ENCODE peak calls at places on chromosomes 5 and 9, in four cellular contexts. C, Z, U and I are unnamed samples.

GRCh38 chr5:146213210-146213838 is 9.9 kb downstream of the RBM27 start:
- DNase-seq in U (no peak), Z (no peak), C (no peak), I (no peak)

GRCh38 chr9:130288926-130289705 is 23.6 kb downstream of the HMCN2 start:
- DNase-seq in U (no peak), C (no peak), Z (no peak), I (no peak)

GRCh38 chr5:93519737-93520136 is 61.3 kb downstream of the NR2F1-AS1 start:
- DNase-seq in C (no peak), U (no peak), Z (no peak), I (no peak)

GRCh38 chr5:39671421-39672110 is 246.8 kb upstream of the DAB2 start:
- DNase-seq in U (no peak), C (no peak), Z (no peak), I (no peak)

GRCh38 chr5:168962323-168962722 is 338.6 kb downstream of the SLIT3 start:
- DNase-seq in C (no peak), Z (no peak), U (no peak), I (no peak)

GRCh38 chr5:38896760-38897159 is 50.9 kb downstream of the OSMR start:
- DNase-seq in U (no peak), C (no peak), Z (no peak), I (no peak)

GRCh38 chr9:70285246-70285645 is 26.5 kb downstream of the SMC5 start:
- DNase-seq in U (no peak), Z (no peak), C (no peak), I (no peak)

GRCh38 chr5:127072861-127073846 is at the start of gene C5orf63:
- DNase-seq in Z (peak), C (no peak), U (peak), I (peak)

GRCh38 chr5:59061377-59061776 is 478.5 kb downstream of the RAB3C start:
- DNase-seq in U (no peak), C (no peak), Z (peak), I (no peak)
- TF ChIP-seq EP300 in U (no peak), C (no peak), Z (peak), I (no peak)

GRCh38 chr9:107334103-107334776 is 51.2 kb downstream of the RAD23B start:
- DNase-seq in U (no peak), C (no peak), Z (no peak), I (no peak)
- TF ChIP-seq POLR2A in U (no peak), C (no peak), Z (no peak), I (no peak)

DNA sequence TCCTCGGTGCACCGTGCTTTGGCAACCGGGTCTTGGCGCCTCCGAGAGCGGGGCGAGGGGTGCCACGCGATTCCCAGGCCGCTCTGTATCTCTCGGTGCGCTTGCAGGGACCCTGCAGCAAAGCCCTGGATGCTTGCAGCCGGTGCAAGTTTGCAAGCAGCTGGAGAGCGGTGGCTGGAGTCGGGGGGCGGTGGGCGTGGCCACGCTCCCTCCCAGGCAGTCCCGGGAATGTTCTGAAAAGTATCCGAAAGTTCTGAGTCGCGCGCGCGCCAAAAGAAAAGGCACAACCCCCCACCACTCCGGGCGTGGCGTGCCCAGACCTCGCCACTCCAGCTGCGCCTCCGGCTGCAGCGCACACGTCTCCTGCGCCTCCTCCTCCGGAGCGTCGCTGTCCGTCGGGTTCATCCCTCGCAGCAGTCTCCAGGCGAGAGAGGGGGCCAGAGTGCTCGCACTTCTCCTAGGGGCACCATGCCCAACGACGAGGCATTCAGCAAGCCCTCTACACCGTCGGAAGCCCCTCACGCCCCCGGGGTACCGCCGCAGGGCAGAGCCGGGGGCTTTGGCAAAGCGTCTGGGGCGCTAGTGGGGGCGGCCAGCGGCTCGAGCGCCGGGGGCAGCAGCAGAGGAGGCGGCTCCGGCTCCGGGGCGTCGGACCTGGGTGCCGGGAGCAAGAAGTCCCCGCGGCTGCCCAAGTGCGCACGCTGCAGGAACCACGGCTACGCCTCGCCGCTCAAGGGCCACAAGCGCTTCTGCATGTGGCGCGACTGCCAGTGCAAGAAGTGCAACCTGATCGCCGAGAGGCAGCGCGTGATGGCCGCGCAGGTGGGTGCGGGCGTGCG is at the start of gene DMRT1:
- DNase-seq in U (no peak), C (no peak), Z (no peak), I (peak)
- H3K4me3 ChIP-seq in U (no peak), C (no peak), Z (peak), I (no peak)

GRCh38 chr9:126146254-126147145 is 180.1 kb upstream of the MVB12B start:
- DNase-seq in Z (peak), C (no peak), U (peak), I (peak)

GRCh38 chr9:126148523-126148870 is 178.1 kb upstream of the MVB12B start:
- DNase-seq in Z (no peak), U (no peak), C (no peak), I (no peak)

GRCh38 chr9:126148994-126149393 is 177.6 kb upstream of the MVB12B start:
- DNase-seq in U (no peak), Z (no peak), C (no peak), I (peak)

GRCh38 chr9:126147186-126147585 is 179.4 kb upstream of the MVB12B start:
- DNase-seq in U (no peak), C (no peak), Z (no peak), I (no peak)

DNA sequence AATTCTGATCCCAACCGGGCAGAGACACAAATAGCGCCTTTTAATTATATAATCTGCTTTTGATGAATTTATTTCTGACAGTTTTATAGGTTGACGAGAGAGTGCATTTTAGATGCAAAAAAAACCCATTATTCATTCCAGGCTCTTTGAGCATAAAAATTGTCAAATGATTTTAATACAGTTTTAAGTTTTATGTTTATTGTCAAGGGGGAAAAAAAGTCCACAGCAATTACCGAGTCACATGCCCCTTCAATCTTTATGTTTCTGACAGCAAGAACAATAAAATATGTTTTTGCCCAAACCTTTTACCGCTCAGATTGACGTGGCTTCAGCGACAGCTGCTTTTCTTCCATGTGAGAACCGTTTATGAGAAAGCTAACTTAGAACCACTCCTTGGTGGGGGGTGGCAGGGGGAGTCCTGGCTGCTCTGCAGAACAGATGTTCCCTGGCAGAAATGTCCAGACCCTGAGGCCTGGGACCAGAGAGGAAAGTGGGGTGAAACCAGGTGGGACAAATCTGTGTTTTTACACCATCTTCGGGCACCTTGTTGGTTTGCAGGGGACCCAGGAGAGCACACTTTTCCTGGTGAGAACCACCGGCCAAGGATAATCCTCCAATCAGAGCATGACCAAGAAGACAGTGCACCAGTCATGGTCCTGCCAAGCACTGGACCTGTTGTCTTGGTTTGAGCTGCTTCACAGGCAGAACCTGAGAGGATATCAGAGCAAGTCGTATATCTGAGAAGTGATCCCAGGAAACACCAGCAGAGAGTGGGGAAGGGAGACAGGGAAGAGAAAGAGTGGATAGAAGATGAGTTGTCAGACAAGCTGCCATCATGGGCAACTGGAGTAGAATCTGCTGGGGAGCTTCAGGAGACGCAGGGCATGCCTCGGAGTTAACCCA is 178.8 kb upstream of the MVB12B start:
- DNase-seq in Z (no peak), C (peak), U (no peak), I (peak)
- TF ChIP-seq EP300 in Z (no peak), C (no peak), U (no peak), I (no peak)

GRCh38 chr9:89309166-89309565 is 1.8 kb upstream of the CKS2 start:
- DNase-seq in C (no peak), Z (no peak), U (no peak), I (no peak)
- TF ChIP-seq POLR2A in C (no peak), Z (no peak), U (no peak), I (no peak)

DNA sequence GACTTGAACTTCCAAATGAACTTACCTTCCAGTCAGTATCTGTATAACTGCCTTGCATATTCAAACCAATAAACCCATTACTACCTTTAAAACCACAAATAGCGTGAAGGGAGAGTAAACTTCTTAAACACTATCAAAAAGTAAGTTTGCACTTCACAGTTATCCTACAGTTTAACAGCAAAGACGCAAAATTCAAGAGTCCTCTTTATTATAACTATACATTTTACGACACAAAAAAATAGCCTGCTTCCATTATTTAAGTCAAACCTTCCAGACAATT is 1.8 kb downstream of the PTBP3 start:
- DNase-seq in C (no peak), U (no peak), Z (no peak), I (no peak)
- H3K4me3 ChIP-seq in C (no peak), U (peak), Z (peak), I (peak)

GRCh38 chr5:134527156-134527960 is 1.9 kb downstream of the JADE2 start:
- DNase-seq in Z (peak), U (peak), C (peak), I (peak)

GRCh38 chr5:134525687-134526482 is 415 bp downstream of the JADE2 start:
- DNase-seq in Z (peak), C (peak), U (peak), I (peak)

GRCh38 chr5:134524826-134525686 is at the start of gene JADE2:
- DNase-seq in Z (peak), U (peak), C (peak), I (peak)

GRCh38 chr5:134527961-134528424 is 2.5 kb downstream of the JADE2 start:
- DNase-seq in Z (no peak), U (no peak), C (no peak), I (no peak)

GRCh38 chr5:134526483-134527155 is 1.1 kb downstream of the JADE2 start:
- DNase-seq in Z (no peak), U (peak), C (peak), I (peak)
- TF ChIP-seq EP300 in Z (no peak), U (no peak), C (peak), I (no peak)

DNA sequence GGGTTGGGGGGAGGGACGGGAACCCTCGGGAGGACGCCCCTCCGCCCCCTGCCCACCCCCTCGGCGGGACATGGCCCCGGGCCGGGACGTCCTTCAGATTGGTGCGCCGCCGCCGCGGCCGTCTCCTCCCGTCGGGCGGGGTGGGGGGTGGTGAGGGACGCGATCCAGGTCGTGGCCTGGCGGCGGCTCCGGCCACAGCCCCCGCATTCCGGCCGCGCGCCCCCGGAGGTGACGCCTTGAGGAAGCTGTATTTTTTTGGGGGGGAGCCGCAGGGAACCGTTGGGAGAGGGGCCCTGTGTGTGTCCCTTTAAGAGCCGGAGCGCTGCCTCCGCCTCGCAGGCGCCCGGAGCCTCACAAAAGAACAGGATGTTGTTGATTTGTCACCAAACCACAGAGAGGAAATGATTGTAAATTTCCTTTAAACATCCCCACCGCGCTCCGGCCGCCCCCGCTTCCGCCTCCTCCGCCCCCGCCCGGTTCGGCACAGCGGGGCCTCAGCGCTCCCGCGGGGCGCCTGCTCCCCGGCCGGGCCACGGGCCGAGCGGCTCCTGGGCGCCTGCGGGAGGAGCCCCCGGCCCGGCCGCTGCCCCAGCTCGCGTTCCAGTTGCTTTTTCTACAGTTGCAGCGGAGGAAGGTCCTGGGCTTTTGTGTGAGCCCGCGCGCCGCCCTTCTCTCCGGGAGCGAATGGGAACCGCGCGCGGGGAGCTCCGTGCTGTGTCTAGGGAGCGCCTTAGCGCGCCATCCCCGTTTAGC is 32.1 kb upstream of the SPRY4 start:
- DNase-seq in U (peak), C (peak), Z (peak), I (peak)
- TF ChIP-seq POLR2A in U (no peak), C (peak), Z (peak), I (no peak)

DNA sequence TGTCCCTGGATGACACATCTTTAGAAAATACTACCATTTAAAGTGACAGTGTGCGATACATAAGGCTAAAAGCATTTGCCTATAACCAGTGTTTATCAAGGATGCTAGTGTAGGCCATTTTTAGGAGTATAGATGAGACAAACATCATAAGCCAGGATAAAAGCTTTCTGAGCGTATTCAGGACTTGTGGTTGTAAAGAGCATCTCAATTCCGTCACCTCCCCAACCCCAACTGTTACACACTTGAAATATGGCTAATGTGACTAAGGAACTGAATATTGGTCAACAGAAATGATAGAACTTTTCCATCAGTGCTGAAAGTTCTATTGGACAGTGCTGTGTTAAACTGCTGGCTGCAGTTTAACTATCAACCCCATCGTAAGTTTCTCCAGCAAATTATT is 4.5 kb downstream of the SNX18 start:
- DNase-seq in C (no peak), U (no peak), Z (no peak), I (no peak)
- H3K4me3 ChIP-seq in C (no peak), U (no peak), Z (no peak), I (peak)

DNA sequence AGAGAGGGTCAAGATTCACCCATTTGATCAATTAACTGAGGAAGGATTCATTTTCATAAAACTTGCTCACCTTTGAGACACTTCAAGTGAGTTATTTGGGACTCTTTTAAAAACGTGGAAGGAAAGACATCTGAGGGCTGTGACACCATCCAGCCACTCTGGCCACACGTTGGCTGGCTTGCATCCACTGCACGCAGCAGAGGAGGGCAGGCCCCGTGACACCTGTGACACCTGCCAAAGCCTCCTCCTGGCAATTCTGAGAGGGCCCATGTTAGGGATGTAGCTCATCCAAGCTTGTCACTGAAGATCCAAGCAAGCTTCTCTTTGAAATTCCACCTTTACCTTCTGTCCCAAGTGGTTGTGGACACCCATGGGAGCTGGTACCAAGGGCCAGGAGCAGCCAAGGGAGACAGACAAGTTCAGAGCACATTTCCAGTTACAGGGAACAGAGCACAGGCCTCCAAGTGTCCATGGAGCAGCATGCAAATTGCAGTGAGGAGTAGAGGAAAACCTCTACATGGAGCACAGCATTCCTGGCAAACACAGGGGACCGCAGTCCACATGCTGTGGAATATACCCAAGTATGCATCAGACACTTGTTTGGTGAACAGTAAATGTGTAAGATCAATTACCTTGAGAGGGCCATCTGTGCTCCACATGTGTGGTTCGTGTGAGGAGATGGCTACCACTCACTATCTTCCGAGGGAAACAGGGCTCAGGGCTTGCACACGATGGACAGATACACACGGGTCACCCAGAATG is 4.7 kb downstream of the PRSS3 start:
- DNase-seq in C (no peak), Z (no peak), U (no peak), I (peak)
- TF ChIP-seq EP300 in C (no peak), Z (no peak), U (no peak), I (no peak)